ENCODE peak calls at places on chromosomes 4 and X, in six cellular contexts. One of them, this sample, is unnamed.

GRCh38 chr4:42616576-42616975 is 40.3 kb downstream of the ATP8A1 start:
- DNase-seq in EH: no peak
- DNase-seq in amygdala: no peak
- DNase-seq in astrocyte of the spinal cord: no peak
- DNase-seq in BJ: no peak
- DNase-seq in upper lobe of left lung: no peak
- DNase-seq in this sample: no peak

GRCh38 chr4:2785613-2786012 is 7.3 kb upstream of the SH3BP2 start:
- DNase-seq in astrocyte of the spinal cord: no peak
- DNase-seq in amygdala: no peak
- DNase-seq in BJ: no peak
- DNase-seq in upper lobe of left lung: no peak
- DNase-seq in EH: peak
- DNase-seq in this sample: no peak

GRCh38 chrX:39427492-39428289 is 626.4 kb downstream of the MID1IP1 start:
- DNase-seq in BJ: no peak
- DNase-seq in astrocyte of the spinal cord: peak
- DNase-seq in EH: peak
- DNase-seq in amygdala: no peak
- DNase-seq in upper lobe of left lung: no peak
- DNase-seq in this sample: no peak

GRCh38 chrX:154002215-154002719 is 17.4 kb downstream of the IRAK1 start:
- DNase-seq in EH: peak
- DNase-seq in upper lobe of left lung: no peak
- DNase-seq in BJ: no peak
- DNase-seq in amygdala: no peak
- DNase-seq in astrocyte of the spinal cord: peak
- DNase-seq in this sample: peak

GRCh38 chr4:124030038-124030638 is 633.5 kb downstream of the SPRY1 start:
- DNase-seq in upper lobe of left lung: no peak
- DNase-seq in amygdala: no peak
- DNase-seq in astrocyte of the spinal cord: no peak
- DNase-seq in EH: no peak
- DNase-seq in BJ: no peak
- DNase-seq in this sample: no peak

GRCh38 chr4:186144180-186144579 is 39.7 kb downstream of the FAM149A start:
- DNase-seq in astrocyte of the spinal cord: peak
- DNase-seq in amygdala: no peak
- DNase-seq in BJ: no peak
- DNase-seq in upper lobe of left lung: no peak
- DNase-seq in EH: peak
- DNase-seq in this sample: no peak

GRCh38 chrX:41875142-41875541 is 48.2 kb downstream of the CASK start:
- DNase-seq in astrocyte of the spinal cord: peak
- DNase-seq in EH: peak
- DNase-seq in upper lobe of left lung: no peak
- DNase-seq in BJ: no peak
- DNase-seq in amygdala: no peak
- DNase-seq in this sample: no peak

GRCh38 chr4:86334020-86334750 is 25.7 kb downstream of the MAPK10 start:
- DNase-seq in amygdala: no peak
- DNase-seq in EH: peak
- DNase-seq in upper lobe of left lung: no peak
- DNase-seq in BJ: no peak
- DNase-seq in astrocyte of the spinal cord: no peak
- DNase-seq in this sample: no peak

GRCh38 chrX:85244411-85245210 is 820 bp downstream of the ZNF711 start:
- DNase-seq in BJ: no peak
- DNase-seq in astrocyte of the spinal cord: peak
- DNase-seq in upper lobe of left lung: peak
- DNase-seq in amygdala: no peak
- DNase-seq in EH: peak
- DNase-seq in this sample: no peak

GRCh38 chrX:40637687-40638086 is 9.7 kb downstream of the CXorf38 start:
- DNase-seq in BJ: no peak
- DNase-seq in astrocyte of the spinal cord: no peak
- DNase-seq in upper lobe of left lung: no peak
- DNase-seq in amygdala: no peak
- DNase-seq in EH: no peak
- DNase-seq in this sample: no peak

GRCh38 chrX:115690554-115691216 is 129.7 kb downstream of the PLS3 start:
- DNase-seq in BJ: peak
- DNase-seq in amygdala: no peak
- DNase-seq in EH: peak
- DNase-seq in astrocyte of the spinal cord: peak
- DNase-seq in upper lobe of left lung: no peak
- DNase-seq in this sample: peak

GRCh38 chr4:180923476-180923875 is 1319.7 kb upstream of the TENM3 start:
- DNase-seq in BJ: peak
- DNase-seq in upper lobe of left lung: no peak
- DNase-seq in amygdala: no peak
- DNase-seq in astrocyte of the spinal cord: peak
- DNase-seq in EH: peak
- DNase-seq in this sample: peak

GRCh38 chr4:6834867-6835266 is 52.3 kb downstream of the KIAA0232 start:
- DNase-seq in upper lobe of left lung: no peak
- DNase-seq in BJ: no peak
- DNase-seq in astrocyte of the spinal cord: no peak
- DNase-seq in amygdala: no peak
- DNase-seq in EH: peak
- DNase-seq in this sample: no peak

GRCh38 chr4:151182455-151182854 is 83.0 kb downstream of the RPS3A start:
- DNase-seq in amygdala: no peak
- DNase-seq in astrocyte of the spinal cord: no peak
- DNase-seq in EH: no peak
- DNase-seq in upper lobe of left lung: no peak
- DNase-seq in BJ: no peak
- DNase-seq in this sample: no peak

GRCh38 chrX:129359269-129359668 is 164.0 kb downstream of the SMARCA1 start:
- DNase-seq in EH: peak
- DNase-seq in astrocyte of the spinal cord: peak
- DNase-seq in BJ: no peak
- DNase-seq in upper lobe of left lung: no peak
- DNase-seq in amygdala: no peak
- DNase-seq in this sample: no peak

GRCh38 chrX:30626402-30626801 is 26.8 kb upstream of the GK start:
- DNase-seq in upper lobe of left lung: no peak
- DNase-seq in astrocyte of the spinal cord: no peak
- DNase-seq in amygdala: no peak
- DNase-seq in EH: no peak
- DNase-seq in BJ: no peak
- DNase-seq in this sample: no peak

GRCh38 chrX:44596277-44596676 is 53.6 kb upstream of the FUNDC1 start:
- DNase-seq in upper lobe of left lung: no peak
- DNase-seq in astrocyte of the spinal cord: no peak
- DNase-seq in amygdala: no peak
- DNase-seq in EH: no peak
- DNase-seq in BJ: no peak
- DNase-seq in this sample: no peak

GRCh38 chr4:139665690-139666529 is at the start of gene MGST2:
- DNase-seq in astrocyte of the spinal cord: peak
- DNase-seq in upper lobe of left lung: peak
- DNase-seq in BJ: no peak
- DNase-seq in EH: peak
- DNase-seq in amygdala: no peak
- DNase-seq in this sample: peak

GRCh38 chr4:73599182-73599581 is 21.1 kb downstream of the RASSF6 start:
- DNase-seq in upper lobe of left lung: no peak
- DNase-seq in EH: peak
- DNase-seq in astrocyte of the spinal cord: peak
- DNase-seq in amygdala: no peak
- DNase-seq in BJ: no peak
- DNase-seq in this sample: peak

GRCh38 chrX:134999469-134999868 is 8.7 kb downstream of the SMIM10 start:
- DNase-seq in upper lobe of left lung: no peak
- DNase-seq in astrocyte of the spinal cord: peak
- DNase-seq in amygdala: no peak
- DNase-seq in BJ: no peak
- DNase-seq in EH: peak
- DNase-seq in this sample: no peak

GRCh38 chrX:12973561-12974216 is 1.2 kb upstream of the TMSB4X start:
- DNase-seq in EH: peak
- DNase-seq in amygdala: no peak
- DNase-seq in astrocyte of the spinal cord: no peak
- DNase-seq in upper lobe of left lung: no peak
- DNase-seq in BJ: no peak
- DNase-seq in this sample: no peak

GRCh38 chrX:30679369-30679768 is 26.1 kb downstream of the GK start:
- DNase-seq in upper lobe of left lung: no peak
- DNase-seq in EH: no peak
- DNase-seq in astrocyte of the spinal cord: no peak
- DNase-seq in amygdala: no peak
- DNase-seq in BJ: no peak
- DNase-seq in this sample: no peak

GRCh38 chr4:140372607-140373327 is 679 bp upstream of the SCOC start:
- DNase-seq in EH: peak
- DNase-seq in amygdala: no peak
- DNase-seq in BJ: no peak
- DNase-seq in upper lobe of left lung: no peak
- DNase-seq in astrocyte of the spinal cord: peak
- DNase-seq in this sample: no peak

This sample was measured in AG09309.